ENCODE peak calls at places on chromosomes 6 and 20, in five cellular contexts. P is Peyer's patch, V is RWPE1, G is substantia nigra, S is OCI-LY7. M is an unnamed sample.

GRCh38 chr6:10205120-10205519 is 209.8 kb downstream of the TFAP2A start:
- DNase-seq in P (no peak), V (no peak), G (no peak), S (no peak), M (no peak)

GRCh38 chr6:142946924-142947701 is 2.1 kb upstream of the HIVEP2 start:
- DNase-seq in P (peak), V (peak), G (peak), S (peak), M (peak)

GRCh38 chr6:16374796-16375195 is 136.4 kb downstream of the GMPR start:
- DNase-seq in P (peak), V (no peak), G (no peak), S (no peak), M (no peak)

GRCh38 chr6:25028346-25028745 is 92.6 kb upstream of the RIPOR2 start:
- DNase-seq in P (no peak), V (no peak), G (no peak), S (no peak), M (no peak)

GRCh38 chr20:59082981-59083380 is 40.4 kb upstream of the PRELID3B start:
- DNase-seq in P (no peak), V (peak), G (no peak), S (no peak), M (no peak)

GRCh38 chr6:42199106-42199981 is 4.6 kb upstream of the GUCA1B start:
- DNase-seq in P (no peak), V (no peak), G (no peak), S (no peak), M (no peak)

GRCh38 chr6:87808005-87808757 is 106.1 kb upstream of the AKIRIN2 start:
- DNase-seq in P (no peak), V (peak), G (no peak), S (no peak), M (no peak)

GRCh38 chr20:4244700-4245485 is 229.5 kb upstream of the RNF24 start:
- DNase-seq in P (peak), V (no peak), G (no peak), S (no peak), M (peak)

GRCh38 chr6:63193324-63193723 is 17.9 kb upstream of the FKBP1C start:
- DNase-seq in P (no peak), V (no peak), G (no peak), S (no peak), M (no peak)

GRCh38 chr20:539236-539635 is 4.4 kb downstream of the CSNK2A1 start:
- DNase-seq in P (no peak), V (no peak), G (no peak), S (no peak), M (no peak)

GRCh38 chr20:50506270-50506579 is 4.0 kb upstream of the PTPN1 start:
- DNase-seq in P (no peak), V (no peak), G (no peak), S (no peak), M (no peak)

GRCh38 chr6:67818322-67818721 is 816.8 kb upstream of the ADGRB3 start:
- DNase-seq in P (no peak), V (no peak), G (no peak), S (no peak), M (no peak)

GRCh38 chr6:117270121-117270959 is 5.0 kb downstream of the VGLL2 start:
- DNase-seq in P (no peak), V (no peak), G (no peak), S (no peak), M (no peak)

GRCh38 chr20:62952373-62953166 is at the start of gene SLC17A9:
- DNase-seq in P (peak), V (no peak), G (peak), S (no peak), M (peak)

GRCh38 chr20:56285496-56285895 is 37.0 kb downstream of the MC3R start:
- DNase-seq in P (no peak), V (peak), G (no peak), S (no peak), M (no peak)

GRCh38 chr6:109236140-109237081 is 141.1 kb downstream of the CEP57L1 start:
- DNase-seq in P (peak), V (no peak), G (peak), S (peak), M (no peak)

GRCh38 chr20:32512047-32512385 is 73.1 kb downstream of the NOL4L start:
- DNase-seq in P (no peak), V (no peak), G (no peak), S (no peak), M (no peak)

GRCh38 chr6:16332175-16332542 is 93.8 kb downstream of the GMPR start:
- DNase-seq in P (peak), V (peak), G (peak), S (peak), M (peak)

GRCh38 chr6:118464620-118465019 is 83.5 kb upstream of the PLN start:
- DNase-seq in P (no peak), V (no peak), G (no peak), S (no peak), M (no peak)

GRCh38 chr6:49906511-49906910 is 40.2 kb upstream of the CRISP1 start:
- DNase-seq in P (no peak), V (no peak), G (no peak), S (no peak), M (no peak)

GRCh38 chr6:6179858-6180257 is 140.6 kb downstream of the F13A1 start:
- DNase-seq in P (no peak), V (no peak), G (no peak), S (no peak), M (no peak)

GRCh38 chr20:62795023-62795761 is 1.1 kb upstream of the MRGBP start:
- DNase-seq in P (peak), V (peak), G (peak), S (peak), M (no peak)

GRCh38 chr6:107624050-107624449 is 134.1 kb downstream of the SOBP start:
- DNase-seq in P (no peak), V (no peak), G (no peak), S (no peak), M (no peak)

GRCh38 chr6:116072368-116072767 is 11.7 kb upstream of the FRK start:
- DNase-seq in P (no peak), V (no peak), G (no peak), S (peak), M (no peak)

GRCh38 chr6:118297821-118298220 is 250.3 kb upstream of the PLN start:
- DNase-seq in P (no peak), V (no peak), G (no peak), S (no peak), M (no peak)

GRCh38 chr6:145071836-145072235 is 663.5 kb downstream of the EPM2A start:
- DNase-seq in P (no peak), V (peak), G (no peak), S (no peak), M (no peak)

GRCh38 chr20:9617940-9618339 is 103.5 kb downstream of the LAMP5 start:
- DNase-seq in P (peak), V (peak), G (no peak), S (no peak), M (peak)

GRCh38 chr6:26131618-26132017 is 44.4 kb downstream of the HFE start:
- DNase-seq in P (no peak), V (no peak), G (no peak), S (no peak), M (no peak)
- H3K27ac ChIP-seq in P (no peak), V (no peak), G (no peak), S (no peak), M (no peak)

GRCh38 chr6:150930816-150931215 is 65.3 kb downstream of the MTHFD1L start:
- DNase-seq in P (no peak), V (no peak), G (no peak), S (no peak), M (no peak)

GRCh38 chr6:150934380-150934779 is 68.9 kb downstream of the MTHFD1L start:
- DNase-seq in P (no peak), V (no peak), G (no peak), S (no peak), M (no peak)

GRCh38 chr6:150936021-150936555 is 70.6 kb downstream of the MTHFD1L start:
- DNase-seq in P (no peak), V (no peak), G (no peak), S (no peak), M (no peak)

GRCh38 chr6:150929403-150929802 is 63.9 kb downstream of the MTHFD1L start:
- DNase-seq in P (no peak), V (no peak), G (no peak), S (no peak), M (no peak)

GRCh38 chr6:150932976-150933375 is 67.5 kb downstream of the MTHFD1L start:
- DNase-seq in P (no peak), V (no peak), G (no peak), S (no peak), M (no peak)
- H3K27ac ChIP-seq in P (no peak), V (no peak), G (no peak), S (no peak), M (no peak)

GRCh38 chr6:147970970-147971369 is 371.7 kb upstream of the SASH1 start:
- DNase-seq in P (no peak), V (no peak), G (no peak), S (peak), M (no peak)

GRCh38 chr6:147978078-147978477 is 364.6 kb upstream of the SASH1 start:
- DNase-seq in P (no peak), V (no peak), G (no peak), S (no peak), M (no peak)

GRCh38 chr6:147974376-147974775 is 368.3 kb upstream of the SASH1 start:
- DNase-seq in P (no peak), V (peak), G (no peak), S (no peak), M (no peak)

GRCh38 chr6:147972436-147972835 is 370.2 kb upstream of the SASH1 start:
- DNase-seq in P (no peak), V (no peak), G (no peak), S (no peak), M (no peak)

GRCh38 chr6:147973806-147974205 is 368.8 kb upstream of the SASH1 start:
- DNase-seq in P (no peak), V (no peak), G (no peak), S (no peak), M (no peak)
- H3K27ac ChIP-seq in P (no peak), V (no peak), G (no peak), S (no peak), M (no peak)

GRCh38 chr20:16531485-16531884 is 41.8 kb downstream of the KIF16B start:
- DNase-seq in P (no peak), V (no peak), G (no peak), S (no peak), M (no peak)

GRCh38 chr20:16527438-16527837 is 45.8 kb downstream of the KIF16B start:
- DNase-seq in P (no peak), V (no peak), G (no peak), S (no peak), M (no peak)

GRCh38 chr20:16533493-16533892 is 39.8 kb downstream of the KIF16B start:
- DNase-seq in P (no peak), V (no peak), G (no peak), S (no peak), M (no peak)

GRCh38 chr20:16528078-16528477 is 45.2 kb downstream of the KIF16B start:
- DNase-seq in P (peak), V (peak), G (no peak), S (no peak), M (peak)

DNA sequence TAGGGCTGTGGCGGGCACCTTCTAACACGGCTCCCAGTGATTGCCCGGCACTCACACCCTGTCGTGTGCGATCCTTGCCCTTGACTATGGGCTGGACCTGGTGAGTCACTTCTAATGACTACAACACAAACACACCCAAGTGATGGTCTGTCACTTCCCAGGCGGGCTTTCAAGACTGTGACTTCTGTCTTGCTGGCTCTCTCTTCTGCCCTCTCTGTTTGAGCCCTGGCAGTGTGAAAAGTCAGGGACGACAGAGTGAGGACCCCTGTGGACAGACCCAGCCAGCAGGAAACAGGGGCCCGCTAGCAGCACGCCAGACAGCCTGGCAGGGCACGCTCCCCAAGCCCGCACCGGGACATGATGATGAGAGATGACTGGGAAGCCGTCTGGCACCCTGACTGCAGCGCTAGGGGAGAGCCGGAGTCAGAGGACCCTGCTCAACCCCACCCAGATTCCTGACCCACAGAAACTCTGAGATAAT is 43.0 kb downstream of the KIF16B start:
- DNase-seq in P (peak), V (peak), G (no peak), S (no peak), M (peak)
- H3K27ac ChIP-seq in P (no peak), V (peak), G (no peak), S (no peak), M (no peak)

DNA sequence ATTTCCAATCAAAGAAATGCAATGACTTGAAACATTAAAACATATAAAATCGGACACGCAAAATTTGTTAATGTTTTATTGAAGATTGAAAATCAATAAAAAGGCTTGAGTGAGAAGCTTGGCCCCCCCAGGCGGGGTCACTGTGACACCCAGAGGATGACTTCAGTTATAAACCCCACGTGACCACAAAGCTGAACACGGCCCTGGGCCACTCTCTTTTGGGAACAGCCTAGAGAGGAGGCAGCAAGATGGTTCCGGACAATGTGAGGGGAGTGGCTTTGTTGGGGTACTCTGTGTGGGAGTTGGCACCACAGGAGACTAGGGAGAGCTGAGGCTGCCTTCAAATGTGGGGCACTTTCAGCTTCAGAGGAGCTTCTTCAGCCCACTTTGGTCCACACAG is 172.5 kb downstream of the LRFN2 start:
- DNase-seq in P (no peak), V (no peak), G (no peak), S (no peak), M (no peak)
- H3K27ac ChIP-seq in P (no peak), V (no peak), G (no peak), S (no peak), M (no peak)

GRCh38 chr6:11536795-11537194 is 754 bp upstream of the TMEM170B start:
- DNase-seq in P (peak), V (no peak), G (no peak), S (peak), M (no peak)
- H3K27ac ChIP-seq in P (peak), V (no peak), G (peak), S (peak), M (peak)

DNA sequence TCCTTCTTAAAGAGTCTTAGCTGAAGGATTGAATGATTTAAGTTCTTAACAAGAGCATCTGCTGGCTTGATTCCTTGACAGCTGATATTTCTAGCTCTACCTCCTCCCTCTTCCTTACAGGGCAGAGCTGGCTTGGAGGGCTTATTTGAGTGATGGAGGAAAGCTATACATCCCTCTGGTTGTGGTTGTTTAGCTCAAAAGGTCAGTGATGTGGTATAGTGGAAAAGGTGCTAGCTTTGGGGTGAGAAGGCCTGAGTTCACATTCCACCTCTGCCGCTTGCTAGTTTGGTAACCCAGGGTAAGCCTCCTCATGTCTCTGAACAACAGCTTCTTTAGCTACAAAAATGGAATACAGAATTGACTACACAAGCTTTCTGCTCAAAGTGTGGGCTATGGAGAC is 8.3 kb downstream of the CHMP4B start:
- DNase-seq in P (no peak), V (no peak), G (no peak), S (no peak), M (no peak)
- H3K27ac ChIP-seq in P (no peak), V (no peak), G (no peak), S (peak), M (no peak)

DNA sequence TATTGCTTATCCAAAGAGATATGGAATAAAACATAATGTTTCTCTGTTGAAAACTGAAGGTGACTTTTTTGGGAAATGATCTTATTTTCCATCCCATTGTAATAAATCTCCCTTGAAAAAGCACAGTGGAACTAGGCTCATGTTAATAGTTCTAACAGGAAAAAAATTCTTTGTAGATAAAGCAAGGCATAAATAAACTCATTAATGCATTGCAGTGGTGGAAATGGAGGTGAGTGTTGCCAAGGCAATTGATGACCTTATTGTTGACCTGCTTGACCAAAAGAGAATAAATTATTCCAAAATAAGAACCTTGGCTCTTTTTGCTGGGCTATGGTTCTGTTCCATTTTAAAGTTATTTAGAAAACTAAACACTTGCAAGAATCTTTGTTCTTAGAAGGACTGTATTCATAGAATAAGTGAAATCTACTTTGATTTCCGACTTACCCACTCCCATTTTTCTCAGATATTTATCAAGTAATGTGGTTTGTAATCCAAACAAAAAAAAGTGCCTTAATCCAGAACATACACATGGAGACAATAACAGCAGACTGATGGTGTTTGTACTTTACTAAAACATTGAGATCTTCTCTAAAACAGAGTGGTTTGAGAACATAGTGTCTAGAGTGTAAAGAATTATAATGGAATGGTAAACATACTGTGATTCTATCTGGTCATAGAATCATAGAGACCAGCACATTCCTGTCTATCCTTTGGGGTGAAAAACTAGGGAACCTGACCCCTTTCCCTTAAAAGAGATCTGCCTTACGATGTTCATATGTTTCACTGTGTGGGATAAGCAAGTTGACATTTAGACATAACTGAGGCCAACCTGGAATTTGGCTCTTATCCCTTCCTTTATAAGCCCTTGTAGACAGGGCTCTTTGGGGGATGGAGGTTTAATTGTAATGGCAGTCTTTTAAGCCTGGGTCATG is 55.4 kb downstream of the TRMT11 start:
- DNase-seq in P (no peak), V (no peak), G (no peak), S (no peak), M (no peak)
- H3K27ac ChIP-seq in P (no peak), V (no peak), G (no peak), S (no peak), M (no peak)

M was measured in stomach.